ENCODE peak calls at places on chromosomes 5 and 9, in six cellular contexts. T is NCI-H1105 treated with DMSO at 0.1 percent for 48 hours; R is WTC11; Z is BE2C; O is CD8-positive, alpha-beta memory T cell; Q is activated CD4-positive, CD25-positive, alpha-beta regulatory T cell. C is an unnamed sample.

GRCh38 chr9:73239868-73240267 is 88.2 kb downstream of the ANXA1 start:
- DNase-seq in R (no peak), Z (no peak), Q (no peak), T (no peak), O (no peak), C (peak)

GRCh38 chr5:14039576-14039975 is 95.1 kb upstream of the DNAH5 start:
- DNase-seq in T (no peak), Q (no peak), Z (no peak), R (no peak), O (no peak), C (peak)

GRCh38 chr9:135607401-135608293 is 31.7 kb downstream of the GLT6D1 start:
- DNase-seq in O (no peak), Q (no peak), T (no peak), Z (peak), R (no peak), C (no peak)

GRCh38 chr9:105007143-105007542 is 79.2 kb upstream of the ABCA1 start:
- DNase-seq in R (no peak), T (no peak), O (no peak), Z (no peak), Q (no peak), C (peak)

GRCh38 chr9:123772374-123772773 is 157.6 kb downstream of the DENND1A start:
- DNase-seq in Z (no peak), O (no peak), T (no peak), Q (no peak), R (no peak), C (no peak)

GRCh38 chr9:6184749-6185645 is 30.6 kb upstream of the IL33 start:
- DNase-seq in R (no peak), Q (no peak), O (no peak), Z (no peak), T (no peak), C (no peak)

GRCh38 chr5:108735790-108736189 is 11.9 kb upstream of the FER start:
- DNase-seq in O (no peak), T (no peak), Q (no peak), Z (no peak), R (no peak), C (no peak)

GRCh38 chr5:154429341-154429740 is 16.5 kb upstream of the SAP30L start:
- DNase-seq in Q (no peak), Z (no peak), O (no peak), R (no peak), T (no peak), C (no peak)

GRCh38 chr5:169649486-169649885 is 12.4 kb downstream of the DOCK2 start:
- DNase-seq in T (no peak), Z (no peak), Q (no peak), O (no peak), R (no peak), C (no peak)

GRCh38 chr5:68242743-68243142 is 27.2 kb downstream of the PIK3R1 start:
- DNase-seq in R (no peak), Q (no peak), Z (no peak), T (no peak), O (no peak), C (no peak)

GRCh38 chr9:94167055-94167346 is 82.7 kb downstream of the PTPDC1 start:
- DNase-seq in T (no peak), Q (no peak), R (no peak), Z (no peak), O (no peak), C (no peak)

GRCh38 chr5:116583085-116583766 is 8.6 kb upstream of the SEMA6A start:
- DNase-seq in O (no peak), T (no peak), Q (no peak), R (no peak), Z (no peak), C (peak)

GRCh38 chr5:145981612-145982571 is 45.5 kb downstream of the SH3RF2 start:
- DNase-seq in T (no peak), Q (no peak), Z (no peak), O (no peak), R (no peak), C (peak)

GRCh38 chr5:157193699-157194424 is 13.2 kb downstream of the ITK start:
- DNase-seq in O (no peak), T (no peak), Z (no peak), R (no peak), Q (no peak), C (no peak)

GRCh38 chr9:17878810-17879370 is 300.0 kb downstream of the SH3GL2 start:
- DNase-seq in Z (no peak), R (no peak), Q (no peak), T (no peak), O (no peak), C (no peak)

GRCh38 chr5:150357326-150358260 is at the start of gene TCOF1:
- DNase-seq in Z (peak), O (peak), R (peak), Q (peak), T (peak), C (peak)

GRCh38 chr5:169548315-169548714 is 35.3 kb upstream of the SPDL1 start:
- DNase-seq in O (no peak), Q (no peak), Z (peak), R (no peak), T (no peak), C (peak)

GRCh38 chr5:137580030-137580429 is 80.9 kb upstream of the SPOCK1 start:
- DNase-seq in Q (no peak), R (peak), O (no peak), Z (no peak), T (no peak), C (no peak)

GRCh38 chr9:93657331-93658111 is 81.1 kb downstream of the PHF2 start:
- DNase-seq in Z (peak), O (no peak), T (no peak), Q (no peak), R (peak), C (no peak)

GRCh38 chr9:14269911-14270310 is 44.0 kb downstream of the NFIB start:
- DNase-seq in Z (no peak), O (no peak), R (no peak), T (no peak), Q (no peak), C (no peak)

GRCh38 chr5:133962801-133963476 is 5.5 kb downstream of the C5orf15 start:
- DNase-seq in T (no peak), O (no peak), R (no peak), Z (no peak), Q (no peak), C (no peak)

GRCh38 chr5:157670662-157671591 is at the start of gene C5orf52:
- DNase-seq in R (peak), Q (no peak), Z (no peak), O (peak), T (no peak), C (no peak)

GRCh38 chr5:173625686-173626500 is 9.4 kb upstream of the BOD1 start:
- DNase-seq in R (no peak), T (no peak), Q (no peak), Z (no peak), O (no peak), C (no peak)

GRCh38 chr5:141495456-141495811 is 6.6 kb downstream of the PCDHGC5 start:
- DNase-seq in R (no peak), T (no peak), Q (no peak), O (no peak), Z (no peak), C (no peak)

GRCh38 chr9:95167998-95168397 is 149.5 kb downstream of the FANCC start:
- DNase-seq in Q (no peak), Z (peak), R (peak), T (peak), O (peak), C (peak)

GRCh38 chr5:29017501-29017900 is 1979.1 kb upstream of the CDH9 start:
- DNase-seq in R (no peak), T (no peak), Z (no peak), Q (no peak), O (no peak), C (no peak)

GRCh38 chr9:134716067-134716466 is 74.5 kb downstream of the COL5A1 start:
- DNase-seq in R (no peak), Z (peak), Q (no peak), O (no peak), T (no peak), C (no peak)

GRCh38 chr5:125401724-125402622 is 655.5 kb upstream of the ZNF608 start:
- DNase-seq in O (no peak), T (no peak), Z (no peak), Q (no peak), R (no peak), C (peak)

GRCh38 chr9:137298983-137299521 is 3.0 kb downstream of the NRARP start:
- DNase-seq in Q (no peak), O (no peak), Z (peak), T (no peak), R (peak), C (no peak)

GRCh38 chr9:31071606-31072286 is 1312.7 kb upstream of the ACO1 start:
- DNase-seq in Z (no peak), O (no peak), R (no peak), T (no peak), Q (no peak), C (no peak)

GRCh38 chr9:36867241-36867640 is 166.8 kb downstream of the PAX5 start:
- DNase-seq in O (no peak), Q (no peak), Z (no peak), T (no peak), R (no peak), C (no peak)

GRCh38 chr5:140372971-140373487 is 13.0 kb downstream of the SLC4A9 start:
- DNase-seq in O (no peak), Z (peak), R (peak), Q (no peak), T (peak), C (peak)

GRCh38 chr5:59062986-59063683 is 480.3 kb downstream of the RAB3C start:
- DNase-seq in T (no peak), O (no peak), Q (no peak), Z (no peak), R (no peak), C (peak)

C was measured in mammary epithelial cell.